ENCODE peak calls at places on chromosomes 6 and 20, in seven cellular contexts. X is hepatocyte, F is GM23338, R is mesendoderm, O is aorta, V is Panc1, G is endothelial cell of umbilical vein. J is an unnamed sample. For H3K4me1, the result is how much of the 10 kb centered on the place peaks cover.

GRCh38 chr20:60009826-60010616 is 51.8 kb downstream of the CDH26 start:
- DNase-seq in X (no peak), F (peak), R (peak), O (no peak), V (no peak), G (no peak), J (no peak)

GRCh38 chr6:157762636-157763035 is 60.4 kb upstream of the SNX9 start:
- DNase-seq in X (no peak), F (no peak), R (peak), O (no peak), V (no peak), G (peak), J (no peak)

GRCh38 chr6:90305800-90306448 is 9.3 kb upstream of the BACH2 start:
- DNase-seq in X (no peak), F (no peak), R (no peak), O (no peak), V (no peak), G (no peak), J (no peak)

GRCh38 chr6:128098000-128098581 is 197.2 kb upstream of the THEMIS start:
- DNase-seq in X (no peak), F (no peak), R (no peak), O (no peak), V (no peak), G (no peak), J (no peak)

GRCh38 chr20:41862023-41862422 is 243.8 kb upstream of the CHD6 start:
- DNase-seq in X (no peak), F (peak), R (peak), O (no peak), V (no peak), G (no peak), J (no peak)

GRCh38 chr20:20450461-20451027 is 82.6 kb downstream of the INSM1 start:
- DNase-seq in X (no peak), F (no peak), R (no peak), O (no peak), V (no peak), G (peak), J (no peak)

GRCh38 chr6:50762798-50763197 is 49.5 kb downstream of the TFAP2D start:
- DNase-seq in X (no peak), F (no peak), R (no peak), O (no peak), V (no peak), G (no peak), J (no peak)

GRCh38 chr20:12581644-12582350 is 427.0 kb upstream of the SPTLC3 start:
- DNase-seq in X (no peak), F (no peak), R (no peak), O (no peak), V (no peak), G (no peak), J (no peak)

GRCh38 chr6:107418118-107418517 is 41.2 kb downstream of the PDSS2 start:
- DNase-seq in X (no peak), F (peak), R (peak), O (no peak), V (peak), G (no peak), J (no peak)

GRCh38 chr6:108874470-108875160 is 26.4 kb downstream of the ARMC2 start:
- DNase-seq in X (peak), F (no peak), R (no peak), O (peak), V (no peak), G (peak), J (no peak)

GRCh38 chr6:126539022-126539421 is 199.1 kb downstream of the CENPW start:
- DNase-seq in X (no peak), F (no peak), R (no peak), O (no peak), V (peak), G (peak), J (no peak)

GRCh38 chr6:147205690-147206600 is 1.7 kb downstream of the STXBP5 start:
- DNase-seq in X (no peak), F (no peak), R (no peak), O (no peak), V (no peak), G (no peak), J (peak)

GRCh38 chr6:57283096-57283495 is 34.3 kb upstream of the PRIM2 start:
- DNase-seq in X (no peak), F (no peak), R (no peak), O (no peak), V (no peak), G (no peak), J (no peak)

GRCh38 chr6:28600188-28600587 is 74.5 kb downstream of the GPX5 start:
- DNase-seq in X (no peak), F (no peak), R (no peak), O (no peak), V (no peak), G (no peak), J (no peak)

GRCh38 chr20:60200305-60200918 is 242.2 kb downstream of the CDH26 start:
- DNase-seq in X (no peak), F (no peak), R (no peak), O (no peak), V (no peak), G (no peak), J (no peak)

GRCh38 chr6:165883851-165884640 is 221.0 kb upstream of the PDE10A start:
- DNase-seq in X (no peak), F (no peak), R (peak), O (no peak), V (no peak), G (no peak), J (no peak)

GRCh38 chr6:45504947-45505346 is 127.2 kb upstream of the SUPT3H start:
- DNase-seq in X (peak), F (peak), R (peak), O (no peak), V (no peak), G (peak), J (peak)

GRCh38 chr20:18287546-18287914 is 797 bp upstream of the ZNF133 start:
- DNase-seq in X (peak), F (no peak), R (no peak), O (peak), V (no peak), G (no peak), J (no peak)

GRCh38 chr20:10610266-10610665 is 63.5 kb downstream of the JAG1 start:
- DNase-seq in X (no peak), F (no peak), R (no peak), O (peak), V (no peak), G (no peak), J (no peak)

GRCh38 chr20:23061713-23062561 is 12.5 kb upstream of the THBD start:
- DNase-seq in X (peak), F (peak), R (peak), O (peak), V (no peak), G (peak), J (peak)

GRCh38 chr6:27188206-27188884 is 59.2 kb upstream of the PRSS16 start:
- DNase-seq in X (peak), F (peak), R (peak), O (peak), V (no peak), G (peak), J (peak)

GRCh38 chr6:44660561-44661220 is 273.2 kb downstream of the CDC5L start:
- DNase-seq in X (no peak), F (no peak), R (no peak), O (no peak), V (no peak), G (no peak), J (peak)

GRCh38 chr6:83574783-83575182 is 62.4 kb downstream of the PRSS35 start:
- DNase-seq in X (no peak), F (no peak), R (no peak), O (no peak), V (no peak), G (no peak), J (no peak)

GRCh38 chr6:89082439-89082838 is 1.9 kb downstream of the PNRC1 start:
- DNase-seq in X (peak), F (peak), R (peak), O (no peak), V (no peak), G (peak), J (no peak)

GRCh38 chr6:2186516-2186915 is 58.9 kb downstream of the GMDS start:
- DNase-seq in X (no peak), F (no peak), R (no peak), O (no peak), V (no peak), G (no peak), J (no peak)

DNA sequence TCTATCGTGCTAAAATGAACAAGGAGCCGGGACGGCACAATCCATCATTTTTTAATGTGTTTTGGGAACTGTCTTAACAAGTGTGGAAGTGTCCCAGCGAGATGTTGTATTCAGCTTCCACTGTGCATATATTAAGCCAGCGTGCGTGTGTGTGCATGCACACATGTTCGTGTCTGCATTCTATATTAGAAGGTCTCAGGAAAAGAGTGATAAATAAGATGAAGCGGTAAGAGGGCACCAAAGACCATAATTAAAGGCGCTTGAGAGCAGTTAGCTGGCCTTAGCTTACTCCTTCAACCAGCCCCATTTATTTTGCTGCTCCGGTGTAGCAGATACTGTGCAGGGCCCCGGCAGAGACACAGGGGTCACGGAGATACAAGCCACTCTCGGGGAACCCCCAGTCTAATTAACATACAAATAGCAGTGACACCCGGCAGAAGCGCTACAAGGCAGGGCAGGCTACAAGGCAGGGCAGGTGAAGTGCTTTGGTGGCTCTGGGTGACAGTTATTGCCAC is 206.5 kb upstream of the RREB1 start:
- DNase-seq in X (no peak), F (no peak), R (no peak), O (no peak), V (no peak), G (no peak), J (no peak)
- H3K27ac ChIP-seq in X (no peak), F (no peak), R (no peak), O (no peak), V (no peak), G (no peak), J (no peak)

GRCh38 chr6:31548423-31548873 is 1.0 kb downstream of the NFKBIL1 start:
- DNase-seq in X (no peak), F (no peak), R (no peak), O (no peak), V (no peak), G (no peak), J (no peak)
- H3K4me3 ChIP-seq in X (peak), F (no peak), R (no peak), O (no peak), V (peak), G (no peak), J (no peak)

DNA sequence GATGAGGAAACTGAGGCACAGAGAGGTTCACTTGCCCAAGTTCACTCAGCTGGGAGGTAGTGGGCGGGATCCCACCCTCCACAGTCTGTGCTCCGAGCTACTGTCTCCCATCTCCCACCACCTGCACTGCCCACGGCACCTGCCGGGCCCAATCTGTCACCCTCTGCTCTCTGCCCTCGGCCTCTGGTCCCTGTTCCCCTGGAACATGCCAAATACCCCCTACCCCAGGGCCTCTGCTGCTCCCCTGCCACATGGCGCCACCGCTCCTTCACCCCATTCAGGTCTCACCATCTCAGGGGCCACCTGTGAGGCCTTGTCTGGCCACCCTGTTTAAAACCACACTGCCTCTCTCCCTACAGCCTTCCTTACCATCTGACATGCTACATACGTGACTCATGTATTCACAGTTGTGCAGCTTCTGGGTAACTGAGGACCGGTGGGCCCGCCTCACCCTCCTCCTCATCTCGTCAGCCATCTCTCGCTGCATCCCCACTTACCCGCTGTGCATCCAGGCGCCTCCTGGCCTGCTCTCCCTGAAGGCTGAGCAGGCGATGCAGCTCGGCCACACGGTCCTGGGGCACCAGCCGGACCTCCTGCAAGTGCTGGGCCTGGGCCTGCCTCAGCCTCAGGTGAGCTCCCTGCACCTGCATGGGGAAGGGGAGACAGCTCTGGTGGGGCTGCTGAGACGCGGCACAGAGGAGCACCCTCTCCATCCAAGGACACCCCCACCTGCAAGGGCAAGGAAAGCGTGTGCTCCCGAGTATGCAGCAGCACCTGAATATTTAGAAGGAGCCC is 50.6 kb downstream of the GINS1 start:
- DNase-seq in X (no peak), F (no peak), R (no peak), O (no peak), V (no peak), G (no peak), J (no peak)
- H3K4me1 ChIP-seq in X (under half), F (under half), R (under half), O (under half), V (under half), G (under half), J (under half)

DNA sequence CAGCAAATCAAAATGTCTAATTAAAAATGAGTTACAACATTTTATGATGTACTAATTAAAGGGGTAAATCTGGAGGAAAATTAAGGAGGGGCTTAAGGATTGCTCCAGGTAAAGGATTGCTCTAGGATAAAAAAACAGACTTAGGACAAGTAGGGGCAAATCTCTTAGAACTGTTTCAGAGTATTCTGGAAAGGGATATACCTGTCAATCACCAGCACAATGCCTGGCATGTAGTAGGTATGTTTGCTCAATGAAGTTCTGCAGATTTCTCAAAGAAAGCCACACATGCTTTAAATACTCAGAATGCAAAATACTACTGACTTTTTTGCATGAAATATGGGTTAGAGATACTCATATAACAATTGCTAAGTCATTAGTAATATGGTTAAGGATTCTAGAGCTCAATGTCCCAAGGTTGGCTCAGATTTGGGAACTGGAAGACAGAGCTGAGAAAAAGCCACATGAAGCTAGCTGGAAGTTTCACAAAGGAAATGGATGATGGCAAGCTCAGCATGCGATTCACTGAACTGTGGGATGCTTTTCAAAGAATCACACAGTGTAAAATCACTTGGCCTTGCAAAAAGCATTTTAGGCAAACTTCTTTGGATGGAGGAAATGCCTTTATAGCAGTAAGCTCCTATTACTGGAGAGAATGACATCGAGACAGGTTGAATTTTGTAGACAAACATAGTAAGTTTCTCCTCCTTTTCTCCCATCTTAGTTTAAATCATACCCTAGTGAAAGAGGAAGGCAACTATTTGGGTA is 72.8 kb downstream of the MAP3K5 start:
- DNase-seq in X (no peak), F (no peak), R (no peak), O (no peak), V (no peak), G (no peak), J (no peak)
- H3K27ac ChIP-seq in X (no peak), F (peak), R (no peak), O (no peak), V (no peak), G (no peak), J (no peak)

J was measured in SJSA1.